ENCODE peak calls at places on chromosomes 6 and 20, in four cellular contexts. One of them, this sample, is unnamed.

GRCh38 chr6:84674395-84674794 is 90.0 kb downstream of the TBX18 start:
- DNase-seq in neural progenitor cell: no peak
- DNase-seq in CD8-positive, alpha-beta T cell: no peak
- DNase-seq in CD8-positive, alpha-beta memory T cell: no peak
- DNase-seq in this sample: no peak

GRCh38 chr6:81751388-81752083 is 945 bp downstream of the TENT5A start:
- DNase-seq in neural progenitor cell: peak
- DNase-seq in CD8-positive, alpha-beta T cell: no peak
- DNase-seq in CD8-positive, alpha-beta memory T cell: peak
- DNase-seq in this sample: peak

GRCh38 chr6:3176562-3177355 is 19.4 kb upstream of the TUBB2A start:
- DNase-seq in neural progenitor cell: no peak
- DNase-seq in CD8-positive, alpha-beta T cell: no peak
- DNase-seq in CD8-positive, alpha-beta memory T cell: no peak
- DNase-seq in this sample: peak

GRCh38 chr6:169161572-169162167 is 92.0 kb downstream of the THBS2 start:
- DNase-seq in neural progenitor cell: no peak
- DNase-seq in CD8-positive, alpha-beta T cell: no peak
- DNase-seq in CD8-positive, alpha-beta memory T cell: no peak
- DNase-seq in this sample: no peak

GRCh38 chr6:19691465-19692167 is 145.6 kb upstream of the ID4 start:
- DNase-seq in neural progenitor cell: peak
- DNase-seq in CD8-positive, alpha-beta T cell: no peak
- DNase-seq in CD8-positive, alpha-beta memory T cell: no peak
- DNase-seq in this sample: peak

GRCh38 chr6:121055572-121056163 is 278.6 kb downstream of the TBC1D32 start:
- DNase-seq in neural progenitor cell: peak
- DNase-seq in CD8-positive, alpha-beta T cell: no peak
- DNase-seq in CD8-positive, alpha-beta memory T cell: peak
- DNase-seq in this sample: no peak

GRCh38 chr6:121205569-121205968 is 128.7 kb downstream of the TBC1D32 start:
- DNase-seq in neural progenitor cell: no peak
- DNase-seq in CD8-positive, alpha-beta T cell: no peak
- DNase-seq in CD8-positive, alpha-beta memory T cell: no peak
- DNase-seq in this sample: no peak

GRCh38 chr20:62321521-62321948 is 18.7 kb downstream of the ADRM1 start:
- DNase-seq in neural progenitor cell: no peak
- DNase-seq in CD8-positive, alpha-beta T cell: no peak
- DNase-seq in CD8-positive, alpha-beta memory T cell: no peak
- DNase-seq in this sample: no peak

GRCh38 chr20:34954905-34955231 is 738 bp downstream of the GSS start:
- DNase-seq in neural progenitor cell: no peak
- DNase-seq in CD8-positive, alpha-beta T cell: no peak
- DNase-seq in CD8-positive, alpha-beta memory T cell: no peak
- DNase-seq in this sample: no peak

GRCh38 chr20:48750941-48751620 is 76.7 kb downstream of the PREX1 start:
- DNase-seq in neural progenitor cell: peak
- DNase-seq in CD8-positive, alpha-beta T cell: peak
- DNase-seq in CD8-positive, alpha-beta memory T cell: peak
- DNase-seq in this sample: peak

GRCh38 chr6:36603222-36604089 is 9.3 kb downstream of the SRSF3 start:
- DNase-seq in neural progenitor cell: no peak
- DNase-seq in CD8-positive, alpha-beta T cell: no peak
- DNase-seq in CD8-positive, alpha-beta memory T cell: no peak
- DNase-seq in this sample: no peak

GRCh38 chr20:48600470-48600945 is 227.3 kb downstream of the PREX1 start:
- DNase-seq in neural progenitor cell: no peak
- DNase-seq in CD8-positive, alpha-beta T cell: no peak
- DNase-seq in CD8-positive, alpha-beta memory T cell: no peak
- DNase-seq in this sample: peak

GRCh38 chr20:44973053-44973452 is 6.7 kb downstream of the STK4 start:
- DNase-seq in neural progenitor cell: no peak
- DNase-seq in CD8-positive, alpha-beta T cell: no peak
- DNase-seq in CD8-positive, alpha-beta memory T cell: no peak
- DNase-seq in this sample: no peak

GRCh38 chr6:110563711-110564110 is 87.3 kb upstream of the SLC22A16 start:
- DNase-seq in neural progenitor cell: no peak
- DNase-seq in CD8-positive, alpha-beta T cell: no peak
- DNase-seq in CD8-positive, alpha-beta memory T cell: no peak
- DNase-seq in this sample: no peak

GRCh38 chr6:116429111-116429510 is 32.1 kb upstream of the CALHM6 start:
- DNase-seq in neural progenitor cell: no peak
- DNase-seq in CD8-positive, alpha-beta T cell: no peak
- DNase-seq in CD8-positive, alpha-beta memory T cell: no peak
- DNase-seq in this sample: no peak

GRCh38 chr6:117906905-117907599 is at the start of gene SLC35F1:
- DNase-seq in neural progenitor cell: peak
- DNase-seq in CD8-positive, alpha-beta T cell: no peak
- DNase-seq in CD8-positive, alpha-beta memory T cell: no peak
- DNase-seq in this sample: peak

GRCh38 chr6:150894935-150895686 is 29.6 kb downstream of the MTHFD1L start:
- DNase-seq in neural progenitor cell: peak
- DNase-seq in CD8-positive, alpha-beta T cell: no peak
- DNase-seq in CD8-positive, alpha-beta memory T cell: no peak
- DNase-seq in this sample: no peak

GRCh38 chr6:41200901-41201783 is at the start of gene TREML2:
- DNase-seq in neural progenitor cell: no peak
- DNase-seq in CD8-positive, alpha-beta T cell: no peak
- DNase-seq in CD8-positive, alpha-beta memory T cell: peak
- DNase-seq in this sample: no peak

GRCh38 chr6:132483779-132484679 is 28.9 kb downstream of the STX7 start:
- DNase-seq in neural progenitor cell: peak
- DNase-seq in CD8-positive, alpha-beta T cell: no peak
- DNase-seq in CD8-positive, alpha-beta memory T cell: peak
- DNase-seq in this sample: no peak

GRCh38 chr6:54315692-54316091 is 7.5 kb downstream of the TINAG start:
- DNase-seq in neural progenitor cell: no peak
- DNase-seq in CD8-positive, alpha-beta T cell: no peak
- DNase-seq in CD8-positive, alpha-beta memory T cell: no peak
- DNase-seq in this sample: no peak

GRCh38 chr6:130314271-130314670 is 51.5 kb upstream of the TMEM200A start:
- DNase-seq in neural progenitor cell: no peak
- DNase-seq in CD8-positive, alpha-beta T cell: no peak
- DNase-seq in CD8-positive, alpha-beta memory T cell: no peak
- DNase-seq in this sample: no peak

GRCh38 chr20:54985100-54985499 is 509.7 kb downstream of the DOK5 start:
- DNase-seq in neural progenitor cell: no peak
- DNase-seq in CD8-positive, alpha-beta T cell: no peak
- DNase-seq in CD8-positive, alpha-beta memory T cell: no peak
- DNase-seq in this sample: no peak

DNA sequence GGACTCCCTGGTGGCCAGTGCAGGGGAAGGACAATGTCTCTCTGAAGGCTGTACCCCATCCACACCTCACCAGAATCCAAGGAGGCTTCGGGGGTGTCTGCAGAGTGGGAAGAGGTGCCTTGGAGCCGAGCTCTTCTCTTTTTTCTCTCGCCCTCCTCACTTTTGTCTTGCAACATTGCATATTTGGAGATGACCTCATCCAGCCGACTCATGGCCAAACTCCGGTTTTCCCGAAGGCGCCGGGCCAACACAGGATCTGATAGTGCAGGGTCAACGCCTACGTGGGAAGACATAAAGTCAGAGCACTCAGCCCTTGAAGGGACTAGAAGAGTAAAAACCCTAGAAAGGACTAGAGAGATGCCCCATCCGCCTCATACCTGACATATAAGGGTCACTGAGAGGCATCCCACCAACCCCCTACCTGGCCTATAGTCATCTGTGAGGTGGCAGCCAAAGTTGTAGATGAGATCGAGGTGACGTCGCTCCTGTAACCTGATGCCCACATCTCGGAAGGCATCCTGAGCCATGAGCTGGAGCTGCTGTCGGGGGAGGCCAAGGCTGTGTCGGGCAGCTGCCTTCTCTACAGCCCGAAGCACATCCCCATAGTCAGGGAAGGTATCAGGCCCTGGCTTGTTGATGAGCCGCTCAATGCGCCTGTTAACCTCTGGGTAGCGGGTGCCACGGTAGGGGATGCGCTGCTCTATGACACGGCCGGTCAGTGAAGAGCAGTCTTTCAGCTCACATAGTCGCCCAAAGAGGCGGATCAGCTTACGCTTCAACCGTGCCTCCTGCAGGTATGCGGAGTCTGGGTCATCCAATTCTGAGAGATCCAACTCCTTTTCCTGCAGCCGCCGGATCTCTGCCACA is 3.0 kb upstream of the ZBTB22 start:
- DNase-seq in neural progenitor cell: no peak
- DNase-seq in CD8-positive, alpha-beta T cell: no peak
- DNase-seq in CD8-positive, alpha-beta memory T cell: no peak
- DNase-seq in this sample: peak
- H3K4me3 ChIP-seq in neural progenitor cell: no peak
- H3K4me3 ChIP-seq in CD8-positive, alpha-beta T cell: peak
- H3K4me3 ChIP-seq in CD8-positive, alpha-beta memory T cell: peak
- H3K4me3 ChIP-seq in this sample: no peak

GRCh38 chr6:8546496-8546895 is 111.2 kb upstream of the SLC35B3 start:
- DNase-seq in neural progenitor cell: no peak
- DNase-seq in CD8-positive, alpha-beta T cell: no peak
- DNase-seq in CD8-positive, alpha-beta memory T cell: no peak
- DNase-seq in this sample: no peak
- H3K4me3 ChIP-seq in neural progenitor cell: no peak
- H3K4me3 ChIP-seq in CD8-positive, alpha-beta T cell: no peak
- H3K4me3 ChIP-seq in CD8-positive, alpha-beta memory T cell: no peak
- H3K4me3 ChIP-seq in this sample: no peak

DNA sequence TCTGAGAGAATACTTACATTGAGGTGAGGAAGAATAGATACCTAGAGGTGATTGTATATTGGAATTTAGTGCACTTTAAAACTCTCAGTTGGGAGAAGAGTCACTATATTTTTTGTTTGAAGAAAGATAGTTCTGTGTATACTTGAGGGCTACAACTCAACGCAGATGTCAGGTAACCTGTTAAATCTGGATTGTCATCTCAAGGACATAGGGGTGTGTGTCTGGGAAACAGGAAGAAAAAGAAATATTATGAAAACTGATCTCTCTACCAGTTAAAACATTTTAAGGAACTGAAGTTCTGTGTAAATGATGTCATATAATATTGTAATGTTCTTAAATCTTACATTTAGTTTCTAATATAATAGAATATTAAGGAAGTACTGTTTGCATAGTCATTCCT is 86.2 kb downstream of the SMAP1 start:
- DNase-seq in neural progenitor cell: no peak
- DNase-seq in CD8-positive, alpha-beta T cell: no peak
- DNase-seq in CD8-positive, alpha-beta memory T cell: no peak
- DNase-seq in this sample: no peak
- H3K4me3 ChIP-seq in neural progenitor cell: no peak
- H3K4me3 ChIP-seq in CD8-positive, alpha-beta T cell: no peak
- H3K4me3 ChIP-seq in CD8-positive, alpha-beta memory T cell: no peak
- H3K4me3 ChIP-seq in this sample: no peak

DNA sequence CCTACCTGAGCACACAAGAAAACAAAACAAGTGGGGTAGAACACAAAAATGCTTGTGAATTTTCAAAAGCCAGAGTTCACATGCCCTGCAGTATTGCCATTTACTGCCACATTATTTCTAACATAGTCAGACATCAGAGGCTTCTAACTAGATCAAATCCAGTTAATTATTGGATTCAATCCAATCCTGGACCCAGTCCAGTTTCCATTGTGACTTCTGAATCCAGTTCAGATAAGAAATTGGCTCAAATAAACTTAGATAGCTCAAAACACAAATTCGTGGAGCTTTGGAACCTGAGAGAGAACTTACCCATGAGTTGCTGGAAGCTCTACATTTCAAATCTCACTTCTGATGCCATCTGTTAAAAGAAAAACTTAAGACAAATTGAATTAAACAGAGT is 85.2 kb upstream of the ANKEF1 start:
- DNase-seq in neural progenitor cell: no peak
- DNase-seq in CD8-positive, alpha-beta T cell: no peak
- DNase-seq in CD8-positive, alpha-beta memory T cell: no peak
- DNase-seq in this sample: no peak
- H3K4me3 ChIP-seq in neural progenitor cell: no peak
- H3K4me3 ChIP-seq in CD8-positive, alpha-beta T cell: no peak
- H3K4me3 ChIP-seq in CD8-positive, alpha-beta memory T cell: no peak
- H3K4me3 ChIP-seq in this sample: no peak

GRCh38 chr6:159676804-159677203 is 16.2 kb downstream of the SOD2 start:
- DNase-seq in neural progenitor cell: no peak
- DNase-seq in CD8-positive, alpha-beta T cell: no peak
- DNase-seq in CD8-positive, alpha-beta memory T cell: no peak
- DNase-seq in this sample: no peak

GRCh38 chr6:159677226-159677901 is 15.7 kb downstream of the SOD2 start:
- DNase-seq in neural progenitor cell: no peak
- DNase-seq in CD8-positive, alpha-beta T cell: no peak
- DNase-seq in CD8-positive, alpha-beta memory T cell: no peak
- DNase-seq in this sample: no peak

GRCh38 chr6:159680104-159680503 is 12.9 kb downstream of the SOD2 start:
- DNase-seq in neural progenitor cell: no peak
- DNase-seq in CD8-positive, alpha-beta T cell: no peak
- DNase-seq in CD8-positive, alpha-beta memory T cell: no peak
- DNase-seq in this sample: no peak

GRCh38 chr6:159681104-159681503 is 11.9 kb downstream of the SOD2 start:
- DNase-seq in neural progenitor cell: no peak
- DNase-seq in CD8-positive, alpha-beta T cell: no peak
- DNase-seq in CD8-positive, alpha-beta memory T cell: no peak
- DNase-seq in this sample: no peak

DNA sequence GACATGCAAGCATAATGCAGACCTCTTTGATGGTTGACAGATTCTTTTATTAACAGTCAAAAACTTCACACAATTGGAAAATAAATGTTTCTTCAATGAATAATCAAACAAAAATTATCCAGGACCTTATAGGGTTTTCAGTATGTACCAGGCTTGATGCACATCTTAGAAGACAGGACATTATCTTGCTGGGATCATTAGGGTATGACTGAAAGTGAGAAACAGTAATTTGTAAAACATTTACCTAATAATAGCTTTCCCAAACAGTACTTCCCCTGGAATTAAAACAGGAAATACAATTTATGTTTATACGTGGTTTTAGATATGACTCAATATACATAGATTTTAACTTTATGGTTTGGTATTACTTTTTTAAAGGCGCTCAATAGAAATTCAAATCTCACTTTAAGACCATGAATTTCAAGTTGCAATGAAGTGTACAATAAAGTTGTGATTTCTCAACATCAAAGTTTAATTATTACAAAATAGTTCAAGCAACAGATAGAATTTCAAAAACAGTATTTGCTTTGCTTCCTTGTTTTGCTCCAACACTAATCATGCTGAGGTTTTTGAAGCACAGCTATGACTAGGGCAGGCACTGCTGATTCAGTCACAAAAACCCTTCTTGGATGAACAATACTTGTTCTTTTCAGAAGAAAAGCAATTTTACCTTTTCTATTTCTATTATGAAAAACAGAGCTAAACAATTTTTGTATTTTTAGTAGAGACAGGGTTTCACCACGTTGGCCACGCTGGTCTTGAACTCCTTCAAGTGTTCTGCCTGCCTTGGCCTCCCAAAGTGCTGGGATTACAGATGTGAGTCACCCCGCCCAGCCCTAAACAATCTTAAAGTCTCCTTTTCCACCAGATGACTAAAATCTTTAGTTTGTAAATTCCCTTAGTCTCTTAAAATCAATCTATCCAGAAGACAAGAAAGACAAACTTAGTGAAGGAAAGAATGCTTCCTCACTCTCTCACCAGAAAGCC is 13.7 kb downstream of the SOD2 start:
- DNase-seq in neural progenitor cell: no peak
- DNase-seq in CD8-positive, alpha-beta T cell: no peak
- DNase-seq in CD8-positive, alpha-beta memory T cell: no peak
- DNase-seq in this sample: no peak
- H3K4me3 ChIP-seq in neural progenitor cell: no peak
- H3K4me3 ChIP-seq in CD8-positive, alpha-beta T cell: no peak
- H3K4me3 ChIP-seq in CD8-positive, alpha-beta memory T cell: no peak
- H3K4me3 ChIP-seq in this sample: no peak